ENCODE peak calls at places on chromosomes 6 and 20, in five cellular contexts. R, K, G, B and T are unnamed samples. For H3K4me1, the result is how much of the 10 kb centered on the place peaks cover.

GRCh38 chr6:150006961-150007464 is 18.3 kb downstream of the RAET1L start:
- DNase-seq in R (peak), K (peak), G (no peak), B (no peak), T (peak)

GRCh38 chr6:42125231-42125630 is 17.2 kb downstream of the C6orf132 start:
- DNase-seq in R (no peak), K (no peak), G (no peak), B (no peak), T (no peak)

GRCh38 chr20:14526891-14527290 is 189.5 kb upstream of the FLRT3 start:
- DNase-seq in R (no peak), K (no peak), G (no peak), B (no peak), T (no peak)

GRCh38 chr6:121550491-121551010 is 115.1 kb downstream of the GJA1 start:
- DNase-seq in R (no peak), K (no peak), G (no peak), B (no peak), T (no peak)

GRCh38 chr20:64226686-64227576 is 28.6 kb upstream of the PCMTD2 start:
- DNase-seq in R (peak), K (no peak), G (peak), B (no peak), T (no peak)

GRCh38 chr6:11495565-11496145 is 41.9 kb upstream of the TMEM170B start:
- DNase-seq in R (no peak), K (no peak), G (no peak), B (no peak), T (no peak)

GRCh38 chr6:97726378-97726777 is 443.4 kb upstream of the MMS22L start:
- DNase-seq in R (no peak), K (peak), G (no peak), B (no peak), T (peak)

GRCh38 chr20:62364911-62365736 is 2.0 kb downstream of the LAMA5 start:
- DNase-seq in R (no peak), K (no peak), G (peak), B (peak), T (no peak)

GRCh38 chr6:46637933-46638332 is 14.7 kb downstream of the CYP39A1 start:
- DNase-seq in R (no peak), K (no peak), G (no peak), B (no peak), T (no peak)

GRCh38 chr6:18302561-18303439 is 38.5 kb upstream of the DEK start:
- DNase-seq in R (no peak), K (peak), G (no peak), B (no peak), T (no peak)

GRCh38 chr20:1657556-1658334 is at the start of gene SIRPG:
- DNase-seq in R (no peak), K (no peak), G (no peak), B (no peak), T (no peak)

GRCh38 chr20:43442310-43442880 is 15.3 kb upstream of the SRSF6 start:
- DNase-seq in R (no peak), K (no peak), G (no peak), B (no peak), T (peak)

GRCh38 chr20:31523361-31524283 is 9.4 kb downstream of the HM13 start:
- DNase-seq in R (no peak), K (no peak), G (no peak), B (no peak), T (peak)

GRCh38 chr6:106514281-106514885 is 114.9 kb downstream of the RTN4IP1 start:
- DNase-seq in R (no peak), K (no peak), G (no peak), B (no peak), T (no peak)

GRCh38 chr6:121817141-121817540 is 381.7 kb downstream of the GJA1 start:
- DNase-seq in R (no peak), K (no peak), G (no peak), B (no peak), T (no peak)

GRCh38 chr6:166559662-166560061 is 26.8 kb downstream of the RAMACL start:
- DNase-seq in R (no peak), K (no peak), G (no peak), B (no peak), T (no peak)
- H3K4me1 ChIP-seq in R (under half), K (under half), G (half or more), B (under half), T (under half)

GRCh38 chr6:43769526-43770416 is at the start of gene VEGFA:
- DNase-seq in R (peak), K (peak), G (peak), B (peak), T (peak)
- H3K4me1 ChIP-seq in R (under half), K (under half), G (under half), B (under half), T (under half)

DNA sequence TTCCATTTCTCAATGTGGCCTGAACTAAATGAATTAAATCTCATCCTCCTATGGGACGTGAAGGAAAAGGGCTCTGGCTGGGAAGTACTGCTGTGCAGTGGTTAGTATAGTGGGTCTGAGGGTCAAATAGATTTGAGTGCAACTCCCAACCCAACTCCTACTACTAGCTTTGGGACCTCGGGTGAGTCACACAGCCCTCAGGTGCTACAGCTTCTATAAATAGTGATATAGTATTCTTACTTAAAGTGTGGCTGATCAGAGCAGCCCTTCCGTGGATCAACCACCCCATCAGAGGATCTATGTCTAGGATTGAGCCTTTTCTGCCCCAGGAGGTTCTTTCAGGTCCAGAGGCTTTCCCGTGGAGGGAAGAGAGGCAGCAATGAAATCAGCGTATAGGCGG is 904 bp upstream of the UST start:
- DNase-seq in R (no peak), K (no peak), G (no peak), B (no peak), T (peak)
- H3K4me1 ChIP-seq in R (under half), K (under half), G (under half), B (under half), T (under half)

GRCh38 chr20:41148956-41149355 is 11.6 kb downstream of the PLCG1 start:
- DNase-seq in R (no peak), K (no peak), G (no peak), B (no peak), T (no peak)
- H3K4me1 ChIP-seq in R (half or more), K (under half), G (half or more), B (under half), T (under half)

DNA sequence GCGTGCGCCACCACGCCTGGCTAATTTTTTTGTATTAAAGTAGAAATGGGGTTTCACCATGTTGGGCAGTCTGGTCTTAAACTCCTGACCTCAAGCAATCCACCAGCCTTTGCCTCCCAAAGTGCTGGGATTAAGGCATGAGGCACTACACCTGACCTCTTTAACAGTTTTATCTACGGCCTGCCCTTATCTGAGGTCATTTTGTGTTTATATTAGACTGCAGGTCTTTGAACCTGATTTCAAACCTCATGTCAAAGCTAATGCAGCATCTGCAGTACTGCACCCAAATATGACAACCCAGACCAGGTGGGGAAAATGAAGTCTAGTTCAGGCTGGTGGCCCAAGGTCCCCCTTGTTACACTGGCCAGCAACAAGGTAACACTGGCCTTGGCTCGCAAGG is 89.3 kb upstream of the ARMC2 start:
- DNase-seq in R (no peak), K (no peak), G (no peak), B (no peak), T (no peak)
- H3K4me1 ChIP-seq in R (under half), K (under half), G (under half), B (under half), T (under half)